ENCODE peak calls at places on chromosomes 3 and 15, in four cellular contexts. V is body of pancreas, U is upper lobe of left lung, J is A549. F is an unnamed sample.

GRCh38 chr15:70781236-70781635 is 17.9 kb upstream of the UACA start:
- ATAC-seq in V (no peak), U (no peak), J (no peak), F (no peak)

GRCh38 chr15:58330468-58330793 is 101.4 kb upstream of the LIPC start:
- ATAC-seq in V (no peak), U (no peak), J (no peak), F (no peak)

GRCh38 chr3:139439278-139439677 is 37.0 kb downstream of the RBP2 start:
- ATAC-seq in V (no peak), U (no peak), J (no peak), F (no peak)

GRCh38 chr15:57992761-57993295 is 72.7 kb downstream of the ALDH1A2 start:
- ATAC-seq in V (no peak), U (no peak), J (no peak), F (no peak)

GRCh38 chr3:103906304-103906703 is 1460.4 kb upstream of the ALCAM start:
- ATAC-seq in V (no peak), U (no peak), J (no peak), F (no peak)

GRCh38 chr15:96245252-96245651 is 85.2 kb upstream of the NR2F2 start:
- ATAC-seq in V (no peak), U (no peak), J (no peak), F (no peak)

GRCh38 chr15:77031376-77032050 is 36.6 kb downstream of the PSTPIP1 start:
- ATAC-seq in V (no peak), U (no peak), J (no peak), F (no peak)

GRCh38 chr3:121736112-121736511 is 13.4 kb downstream of the GOLGB1 start:
- ATAC-seq in V (no peak), U (no peak), J (no peak), F (no peak)

DNA sequence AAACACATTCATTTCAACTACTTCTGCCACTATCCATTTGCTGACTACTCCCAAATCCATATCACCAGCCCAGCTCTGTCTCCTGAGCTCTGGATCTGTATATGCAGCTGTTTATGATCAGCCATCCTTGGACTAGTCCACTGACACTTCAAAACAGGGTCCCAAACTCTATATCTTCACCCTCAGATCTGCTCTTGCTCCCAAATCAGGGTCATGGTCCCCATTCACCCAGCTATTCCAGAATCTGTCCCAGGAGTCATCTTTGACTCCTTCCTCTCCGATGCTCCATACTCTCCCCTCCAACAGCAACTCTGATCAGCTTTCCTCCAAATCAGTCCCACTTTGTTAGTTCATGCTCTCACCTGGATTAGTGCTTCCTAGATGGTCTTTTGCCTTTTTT is 9.8 kb downstream of the NCEH1 start:
- ATAC-seq in V (no peak), U (no peak), J (no peak), F (no peak)
- H3K4me1 ChIP-seq in V (peaks cover 24% of the 10 kb centered on the region), U (peaks cover 11% of the 10 kb centered on the region), J (peaks cover 9% of the 10 kb centered on the region), F (no peaks in the 10 kb centered on the region)

DNA sequence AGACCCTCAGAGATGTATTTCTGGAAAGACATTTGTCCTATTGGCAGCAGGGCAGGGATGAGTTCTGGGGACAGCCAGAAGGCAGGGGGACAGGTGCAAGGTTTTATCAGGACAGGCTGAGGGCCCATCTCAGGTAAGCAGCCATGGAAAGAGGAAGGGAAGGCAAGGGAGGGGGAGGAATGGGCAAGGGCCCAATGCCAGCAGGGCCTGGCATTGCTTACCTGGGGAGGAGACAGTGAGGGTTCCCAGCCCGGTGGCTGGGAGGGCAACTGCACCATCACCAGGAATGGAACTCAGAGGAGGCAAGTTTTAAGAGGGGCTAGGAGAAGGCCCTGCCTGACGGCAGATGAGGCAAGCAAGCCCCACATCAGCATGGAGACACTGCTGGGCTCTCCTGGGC is 3.1 kb downstream of the ARPIN start:
- ATAC-seq in V (no peak), U (no peak), J (no peak), F (no peak)
- TF ChIP-seq POLR2A in V (no peak), U (no peak), J (no peak), F (no peak)

GRCh38 chr3:150742141-150742523 is 20.8 kb downstream of the SIAH2 start:
- ATAC-seq in V (no peak), U (no peak), J (no peak), F (no peak)
- H3K4me1 ChIP-seq in V (peaks cover 65% of the 10 kb centered on the region), U (peaks cover 32% of the 10 kb centered on the region), J (peaks cover 44% of the 10 kb centered on the region), F (peaks cover 43% of the 10 kb centered on the region)

GRCh38 chr3:16508591-16508995 is 4.9 kb downstream of the RFTN1 start:
- ATAC-seq in V (no peak), U (no peak), J (no peak), F (no peak)

GRCh38 chr3:16511561-16512434 is 1.7 kb downstream of the RFTN1 start:
- ATAC-seq in V (peak; percentile 38), U (peak; percentile 70), J (no peak), F (peak; percentile 59)

GRCh38 chr3:16510620-16511319 is 2.7 kb downstream of the RFTN1 start:
- ATAC-seq in V (no peak), U (no peak), J (no peak), F (no peak)

GRCh38 chr3:16508242-16508575 is 5.3 kb downstream of the RFTN1 start:
- ATAC-seq in V (no peak), U (no peak), J (no peak), F (no peak)

DNA sequence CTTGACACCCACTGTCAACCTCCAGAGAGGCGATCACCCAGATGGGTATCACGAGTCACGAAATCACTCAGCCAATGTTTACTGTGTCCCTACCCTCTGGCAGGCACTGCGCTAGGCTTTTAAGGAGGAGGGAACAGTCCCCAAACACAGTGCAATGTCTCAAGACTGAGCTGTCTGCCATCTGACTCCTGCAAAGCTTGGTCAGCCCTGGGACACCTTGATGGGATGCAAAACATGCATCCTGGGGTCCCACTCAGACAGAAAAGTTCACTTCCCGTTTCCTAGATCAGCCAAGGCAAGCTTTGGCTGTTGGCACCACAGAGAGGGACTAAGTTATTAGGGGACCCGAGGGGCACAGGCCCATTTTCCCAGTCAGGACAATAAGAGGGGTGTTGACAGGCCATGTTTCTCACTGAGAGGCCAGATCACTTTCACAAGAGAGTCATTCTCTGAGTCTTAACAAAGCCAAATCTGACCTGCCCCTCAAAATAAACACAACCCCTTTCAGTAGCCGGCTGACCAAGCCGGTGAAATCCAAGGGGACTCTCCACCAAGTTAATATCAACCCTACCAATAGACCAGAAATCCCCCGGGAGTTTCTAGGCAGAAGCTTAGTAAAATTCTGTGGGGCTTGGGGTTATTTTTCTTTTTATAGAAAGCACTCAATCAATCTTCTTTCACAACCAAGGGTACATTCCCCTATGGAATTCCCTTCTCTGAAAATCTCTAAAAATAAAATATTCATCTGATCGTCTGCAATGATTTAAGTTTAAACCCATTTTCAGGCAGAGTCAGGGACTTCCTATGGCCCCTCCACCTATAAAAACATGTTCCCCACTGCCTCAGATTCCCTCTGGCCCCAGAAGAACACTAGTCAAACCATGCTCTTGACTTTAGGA is 3.5 kb downstream of the RFTN1 start:
- ATAC-seq in V (no peak), U (no peak), J (no peak), F (no peak)
- TF ChIP-seq POLR2A in V (no peak), U (no peak), J (no peak), F (no peak)

GRCh38 chr3:13564751-13565560 is 16.0 kb downstream of the FBLN2 start:
- ATAC-seq in V (no peak), U (no peak), J (no peak), F (no peak)

GRCh38 chr3:13561967-13562366 is 13.0 kb downstream of the FBLN2 start:
- ATAC-seq in V (no peak), U (no peak), J (no peak), F (no peak)

GRCh38 chr3:13561376-13561775 is 12.5 kb downstream of the FBLN2 start:
- ATAC-seq in V (no peak), U (no peak), J (no peak), F (no peak)

GRCh38 chr3:13563911-13564310 is 15.0 kb downstream of the FBLN2 start:
- ATAC-seq in V (no peak), U (no peak), J (no peak), F (no peak)

DNA sequence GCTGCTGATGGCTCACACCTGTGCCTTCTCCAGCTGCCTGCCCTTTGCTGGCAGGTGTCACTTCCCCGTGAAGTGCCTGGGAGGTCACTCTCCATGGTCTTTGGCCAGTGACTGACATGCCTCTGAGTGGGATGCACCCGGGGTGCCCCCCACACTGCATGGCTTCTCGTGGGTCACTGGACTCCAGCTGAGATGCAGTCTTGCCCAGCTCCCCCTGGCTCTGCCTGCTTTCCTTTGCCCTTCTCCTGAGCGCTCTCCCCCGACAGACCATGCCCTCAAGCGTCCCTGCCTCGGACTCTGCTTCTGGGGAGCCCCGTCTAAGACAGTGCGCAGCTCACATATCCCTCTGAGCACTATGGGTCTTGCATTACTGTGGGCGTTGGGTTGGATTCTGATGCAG is 14.4 kb downstream of the FBLN2 start:
- ATAC-seq in V (no peak), U (no peak), J (no peak), F (no peak)
- H3K4me1 ChIP-seq in V (no peaks in the 10 kb centered on the region), U (no peaks in the 10 kb centered on the region), J (no peaks in the 10 kb centered on the region), F (no peaks in the 10 kb centered on the region)

F was measured in gastroesophageal sphincter.